ENCODE peak calls at places on chromosome 19, in four cellular contexts. F is osteoblast, H is aorta, I is OCI-LY7. U is an unnamed sample.

GRCh38 chr19:37920591-37921450 is 13.8 kb downstream of the SIPA1L3 start:
- DNase-seq in F (no peak), H (no peak), I (no peak), U (no peak)

GRCh38 chr19:35135389-35135909 is 590 bp upstream of the LGI4 start:
- DNase-seq in F (peak), H (peak), I (peak), U (peak)

GRCh38 chr19:2476451-2477140 is 669 bp downstream of the GADD45B start:
- DNase-seq in F (peak), H (peak), I (peak), U (no peak)

GRCh38 chr19:51025809-51026553 is 435 bp downstream of the KLK11 start:
- DNase-seq in F (peak), H (peak), I (no peak), U (no peak)

GRCh38 chr19:27654266-27654990 is 1558.5 kb downstream of the UQCRFS1 start:
- DNase-seq in F (no peak), H (no peak), I (no peak), U (no peak)

GRCh38 chr19:2428756-2429711 is 1.6 kb upstream of the TIMM13 start:
- DNase-seq in F (no peak), H (no peak), I (no peak), U (no peak)

GRCh38 chr19:2231621-2232221 is 4.4 kb downstream of the PLEKHJ1 start:
- DNase-seq in F (peak), H (no peak), I (peak), U (no peak)

GRCh38 chr19:6577410-6578125 is 13.4 kb downstream of the CD70 start:
- DNase-seq in F (no peak), H (no peak), I (peak), U (no peak)

GRCh38 chr19:23436944-23437343 is 41.7 kb upstream of the ZNF91 start:
- DNase-seq in F (no peak), H (no peak), I (peak), U (no peak)

GRCh38 chr19:11355160-11356073 is at the start of gene PLPPR2:
- DNase-seq in F (peak), H (peak), I (peak), U (peak)

GRCh38 chr19:18763674-18764590 is 27.2 kb downstream of the COMP start:
- DNase-seq in F (peak), H (no peak), I (no peak), U (no peak)

GRCh38 chr19:50061650-50062049 is 35.8 kb downstream of the ZNF473 start:
- DNase-seq in F (no peak), H (no peak), I (no peak), U (no peak)

GRCh38 chr19:18231775-18232174 is 5.5 kb upstream of the PDE4C start:
- DNase-seq in F (peak), H (no peak), I (peak), U (no peak)

U was measured in posterior vena cava.